ENCODE peak calls at places on chromosomes 7 and 10, in six cellular contexts. J is cardiac fibroblast; P is activated naive CD4-positive, alpha-beta T cell treated with Interleukin-2 at 50 U/mL for 16 hours; L is kidney epithelial cell; W is T-helper 1 cell; Z is AG04450. D is an unnamed sample.

GRCh38 chr7:3217166-3217565 is 83.9 kb upstream of the SDK1 start:
- DNase-seq in Z (no peak), W (no peak), P (no peak), J (peak; percentile 34), L (no peak), D (peak; percentile 10)

GRCh38 chr7:12583922-12584321 is 13.4 kb downstream of the SCIN start:
- DNase-seq in W (no peak), P (no peak), J (no peak), L (no peak), Z (no peak), D (no peak)

GRCh38 chr7:117791877-117792780 is 81.1 kb downstream of the CTTNBP2 start:
- DNase-seq in J (no peak), W (no peak), Z (no peak), L (no peak), P (no peak), D (no peak)

GRCh38 chr7:26958834-26959233 is 94.4 kb upstream of the SKAP2 start:
- DNase-seq in J (peak; percentile 48), P (no peak), L (peak; percentile 55), W (no peak), Z (peak; percentile 29), D (peak; percentile 97)

GRCh38 chr10:7756360-7756992 is 31.3 kb downstream of the KIN start:
- DNase-seq in Z (no peak), J (peak; percentile 51), W (no peak), P (peak; percentile 14), L (no peak), D (peak; percentile 42)

GRCh38 chr7:115511330-115511729 is 519.2 kb downstream of the TFEC start:
- DNase-seq in P (no peak), J (no peak), Z (no peak), W (no peak), L (no peak), D (no peak)

GRCh38 chr10:11528286-11528685 is 83.2 kb downstream of the USP6NL start:
- DNase-seq in P (no peak), J (no peak), W (no peak), L (no peak), Z (no peak), D (no peak)

GRCh38 chr10:60618861-60619260 is 159.4 kb upstream of the CDK1 start:
- DNase-seq in Z (no peak), L (no peak), P (no peak), J (peak; percentile 6), W (no peak), D (no peak)

GRCh38 chr7:137403282-137403681 is 59.7 kb upstream of the PTN start:
- DNase-seq in L (no peak), J (no peak), Z (no peak), P (no peak), W (no peak), D (no peak)

GRCh38 chr10:28678687-28679457 is 1.6 kb downstream of the BAMBI start:
- DNase-seq in Z (no peak), J (peak; percentile 19), P (no peak), L (no peak), W (no peak), D (no peak)

GRCh38 chr7:37118029-37118428 is 330.6 kb downstream of the ELMO1 start:
- DNase-seq in W (no peak), Z (no peak), P (no peak), L (no peak), J (no peak), D (no peak)

GRCh38 chr10:86440874-86441838 is 74.6 kb upstream of the GRID1 start:
- DNase-seq in L (peak; percentile 89), Z (peak; percentile 11), P (no peak), W (no peak), J (peak; percentile 96), D (peak; percentile 96)

GRCh38 chr7:155800301-155800700 is 12.0 kb downstream of the SHH start:
- DNase-seq in J (no peak), W (no peak), P (no peak), Z (no peak), L (no peak), D (no peak)

GRCh38 chr7:141043621-141044020 is 28.9 kb upstream of the MRPS33 start:
- DNase-seq in L (no peak), P (no peak), W (no peak), Z (no peak), J (peak; percentile 11), D (no peak)

GRCh38 chr10:132197271-132198067 is 10.7 kb downstream of the DPYSL4 start:
- DNase-seq in W (no peak), J (no peak), P (no peak), Z (no peak), L (no peak), D (no peak)

D was measured in bronchial epithelial cell.